ENCODE peak calls at places on chromosomes 12 and 14, in ten cellular contexts. Y is right lobe of liver, X is GM23338, W is dorsolateral prefrontal cortex, R is mucosa of descending colon, L is fibroblast of mammary gland, I is brain microvascular endothelial cell, G is PC-3, B is cardiac muscle cell, Z is fibroblast of lung. A is an unnamed sample.

GRCh38 chr14:38065101-38065762 is 142.5 kb upstream of the SSTR1 start:
- DNase-seq in Y (no peak), X (peak), W (no peak), R (no peak), L (no peak), I (no peak), G (no peak), B (no peak), Z (no peak), A (no peak)

GRCh38 chr14:64008016-64008415 is 155.2 kb downstream of the SYNE2 start:
- DNase-seq in Y (no peak), X (no peak), W (no peak), R (no peak), L (no peak), I (no peak), G (no peak), B (peak), Z (no peak), A (no peak)

GRCh38 chr12:57717131-57717530 is 21.4 kb downstream of the AGAP2 start:
- DNase-seq in Y (peak), X (no peak), W (no peak), R (no peak), L (no peak), I (no peak), G (no peak), B (no peak), Z (no peak), A (no peak)

GRCh38 chr12:131912526-131913274 is 16.4 kb upstream of the PUS1 start:
- DNase-seq in Y (peak), X (no peak), W (peak), R (no peak), L (peak), I (peak), G (peak), B (no peak), Z (peak), A (peak)

GRCh38 chr12:20150835-20151234 is 217.5 kb upstream of the PDE3A start:
- DNase-seq in Y (no peak), X (no peak), W (no peak), R (no peak), L (no peak), I (no peak), G (peak), B (no peak), Z (no peak), A (peak)

GRCh38 chr14:79705126-79705894 is 506.0 kb downstream of the DIO2 start:
- DNase-seq in Y (no peak), X (no peak), W (no peak), R (no peak), L (no peak), I (no peak), G (no peak), B (peak), Z (no peak), A (no peak)

GRCh38 chr12:99767809-99768208 is 120.3 kb downstream of the GARIN6 start:
- DNase-seq in Y (no peak), X (peak), W (no peak), R (no peak), L (peak), I (no peak), G (peak), B (peak), Z (peak), A (peak)

GRCh38 chr12:2011641-2012607 is 7.7 kb upstream of the DCP1B start:
- DNase-seq in Y (peak), X (peak), W (no peak), R (no peak), L (no peak), I (no peak), G (no peak), B (no peak), Z (no peak), A (no peak)

GRCh38 chr12:9707864-9708808 is 24.8 kb downstream of the CLECL1 start:
- DNase-seq in Y (peak), X (peak), W (peak), R (peak), L (peak), I (peak), G (peak), B (peak), Z (peak), A (peak)

GRCh38 chr12:124786065-124786964 is 77.3 kb downstream of the SCARB1 start:
- DNase-seq in Y (no peak), X (peak), W (peak), R (no peak), L (peak), I (peak), G (no peak), B (peak), Z (peak), A (peak)

GRCh38 chr12:32107376-32108267 is 975 bp downstream of the BICD1 start:
- DNase-seq in Y (no peak), X (peak), W (no peak), R (no peak), L (peak), I (peak), G (peak), B (peak), Z (peak), A (peak)

GRCh38 chr12:24478254-24478653 is 470.6 kb downstream of the BCAT1 start:
- DNase-seq in Y (no peak), X (no peak), W (no peak), R (no peak), L (no peak), I (no peak), G (no peak), B (no peak), Z (peak), A (no peak)

GRCh38 chr14:64726585-64726890 is 22.3 kb downstream of the PLEKHG3 start:
- DNase-seq in Y (no peak), X (peak), W (no peak), R (peak), L (peak), I (peak), G (peak), B (no peak), Z (peak), A (no peak)

GRCh38 chr14:90677484-90678045 is 138.7 kb downstream of the TTC7B start:
- DNase-seq in Y (no peak), X (no peak), W (no peak), R (no peak), L (peak), I (peak), G (peak), B (no peak), Z (peak), A (peak)

GRCh38 chr14:56120091-56120632 is 2.0 kb downstream of the PELI2 start:
- DNase-seq in Y (no peak), X (no peak), W (no peak), R (no peak), L (peak), I (no peak), G (no peak), B (peak), Z (no peak), A (peak)

GRCh38 chr14:22418631-22419030 is 170.4 kb downstream of the DAD1 start:
- DNase-seq in Y (no peak), X (no peak), W (no peak), R (no peak), L (no peak), I (no peak), G (no peak), B (no peak), Z (no peak), A (no peak)

GRCh38 chr12:92224685-92225331 is 79.2 kb upstream of the BTG1 start:
- DNase-seq in Y (no peak), X (peak), W (no peak), R (no peak), L (peak), I (peak), G (peak), B (no peak), Z (peak), A (peak)

GRCh38 chr14:64723691-64724577 is 19.7 kb downstream of the PLEKHG3 start:
- DNase-seq in Y (no peak), X (no peak), W (no peak), R (no peak), L (peak), I (no peak), G (no peak), B (peak), Z (peak), A (no peak)

GRCh38 chr12:28104893-28105864 is 85.1 kb upstream of the CCDC91 start:
- DNase-seq in Y (no peak), X (no peak), W (no peak), R (no peak), L (peak), I (no peak), G (no peak), B (no peak), Z (peak), A (peak)

GRCh38 chr12:126651133-126651532 is 1585.9 kb downstream of the AACS start:
- DNase-seq in Y (no peak), X (no peak), W (no peak), R (no peak), L (no peak), I (no peak), G (no peak), B (no peak), Z (no peak), A (no peak)
- TF ChIP-seq CTCF in Y (no peak), X (no peak), W (no peak), R (no peak), L (no peak), I (no peak), G (no peak), B (no peak), Z (no peak), A (no peak)

DNA sequence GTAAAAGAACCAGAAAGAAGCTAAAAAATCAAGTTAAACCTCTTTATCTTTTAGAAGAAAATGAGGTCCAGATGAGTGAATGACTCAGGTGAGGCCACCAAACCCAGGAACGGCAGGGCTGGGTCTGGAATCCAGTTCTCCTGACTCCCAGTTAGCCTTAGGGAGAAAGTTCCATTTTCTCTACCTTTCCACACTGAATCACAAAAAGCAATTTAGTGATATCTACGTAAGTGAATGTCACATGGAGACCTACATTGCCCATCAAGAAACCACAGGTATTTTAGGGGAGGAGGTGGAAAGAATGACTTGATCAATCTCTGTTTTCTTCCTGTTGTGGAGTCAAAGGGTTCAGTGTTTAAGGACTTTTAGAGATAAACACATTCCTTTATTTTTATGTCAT is 106.9 kb upstream of the PTPRB start:
- DNase-seq in Y (no peak), X (no peak), W (no peak), R (no peak), L (peak), I (no peak), G (peak), B (no peak), Z (peak), A (peak)
- H3K4me3 ChIP-seq in Y (no peak), X (no peak), W (no peak), R (no peak), L (no peak), I (no peak), G (no peak), B (no peak), Z (no peak), A (no peak)

GRCh38 chr12:12734054-12734453 is 16.9 kb downstream of the CDKN1B start:
- DNase-seq in Y (no peak), X (no peak), W (no peak), R (no peak), L (peak), I (no peak), G (no peak), B (no peak), Z (peak), A (peak)

GRCh38 chr12:12734561-12735071 is 17.4 kb downstream of the CDKN1B start:
- DNase-seq in Y (no peak), X (no peak), W (no peak), R (no peak), L (peak), I (no peak), G (no peak), B (no peak), Z (peak), A (peak)

GRCh38 chr12:12735301-12735700 is 18.1 kb downstream of the CDKN1B start:
- DNase-seq in Y (no peak), X (no peak), W (no peak), R (no peak), L (peak), I (no peak), G (no peak), B (no peak), Z (peak), A (peak)

GRCh38 chr12:12733118-12733517 is 15.9 kb downstream of the CDKN1B start:
- DNase-seq in Y (no peak), X (no peak), W (no peak), R (no peak), L (no peak), I (no peak), G (no peak), B (no peak), Z (no peak), A (no peak)

DNA sequence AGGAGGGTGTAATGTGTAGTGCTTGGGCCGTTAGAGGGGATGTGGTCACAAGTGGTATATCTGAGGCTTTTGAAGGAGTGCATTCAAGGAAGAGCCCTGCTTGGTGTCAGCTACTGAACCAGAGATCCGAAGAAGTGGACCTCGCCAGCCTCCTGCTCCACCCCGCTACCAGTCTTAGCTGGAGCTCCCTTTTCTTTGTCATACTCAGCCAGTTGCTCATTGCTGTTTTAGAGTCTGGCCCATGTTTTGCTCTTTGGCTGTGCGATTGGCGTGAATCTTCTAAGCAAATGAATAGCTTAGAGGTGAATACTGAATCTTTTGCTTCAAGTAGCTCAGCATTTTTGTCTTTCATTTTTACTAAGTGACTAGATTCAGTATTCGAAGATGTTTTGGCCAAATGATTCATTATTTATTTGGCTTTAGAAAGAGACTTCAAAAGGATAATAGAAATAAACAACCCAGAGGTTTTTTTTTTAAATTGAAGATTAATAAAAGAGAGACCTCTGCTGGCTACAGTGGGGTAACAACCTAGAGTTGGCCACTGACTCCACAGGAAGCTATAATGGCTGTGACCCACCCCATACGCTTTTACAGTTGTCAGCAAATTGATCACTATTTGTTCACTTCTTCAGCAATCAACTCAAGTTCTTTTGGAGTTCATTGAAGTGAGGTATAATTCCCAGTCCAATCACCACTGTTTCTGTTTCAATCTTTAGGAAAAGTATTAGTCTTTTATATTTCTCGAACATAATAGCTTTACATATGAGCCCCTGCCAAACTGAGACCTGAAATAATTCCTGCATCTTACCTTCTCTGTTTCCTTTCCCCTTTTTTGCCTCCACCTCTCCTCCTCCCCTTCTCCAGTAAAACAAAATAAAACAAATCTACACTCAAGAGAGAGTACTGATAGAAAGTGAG is 19.9 kb downstream of the CDKN1B start:
- DNase-seq in Y (no peak), X (peak), W (no peak), R (no peak), L (peak), I (no peak), G (peak), B (peak), Z (peak), A (peak)
- TF ChIP-seq CTCF in Y (peak), X (peak), W (peak), R (peak), L (peak), I (peak), G (peak), B (peak), Z (peak), A (peak)

DNA sequence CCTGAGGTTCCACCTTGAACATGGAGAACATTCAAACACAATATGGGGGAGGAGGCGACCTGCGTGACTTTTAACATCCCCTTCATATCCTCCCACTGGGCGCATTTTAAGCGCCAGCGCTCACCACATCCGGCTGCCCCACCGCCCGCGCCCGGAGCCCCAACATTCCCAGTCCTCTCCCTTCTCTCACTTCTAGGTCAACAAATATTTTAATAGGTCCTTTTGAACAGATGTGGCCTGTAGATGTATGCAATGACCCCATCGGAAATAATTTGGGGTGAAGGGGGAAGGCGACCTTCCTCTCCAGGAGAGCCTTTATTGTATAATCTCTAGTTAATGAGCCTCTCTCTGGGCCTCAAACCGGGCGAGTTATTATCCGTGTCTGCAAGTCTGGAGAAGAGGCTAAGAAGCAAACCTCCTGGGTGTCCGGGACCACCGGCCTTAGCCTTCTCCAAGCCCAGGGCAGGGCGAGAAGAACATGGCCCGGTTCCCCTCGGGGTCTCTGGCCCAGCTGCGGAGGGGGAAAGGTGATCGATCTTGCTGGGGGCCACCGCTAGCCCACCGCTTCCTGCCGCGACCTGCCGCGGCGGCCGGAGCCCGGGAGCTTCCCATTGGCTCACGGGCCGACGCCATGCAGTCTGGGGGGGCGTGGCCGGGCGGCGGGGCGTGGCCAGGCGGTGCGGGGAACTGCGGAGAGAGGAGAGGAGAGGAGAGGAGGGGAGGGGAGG is 83.2 kb upstream of the HMGA2 start:
- DNase-seq in Y (no peak), X (peak), W (peak), R (peak), L (peak), I (peak), G (peak), B (peak), Z (peak), A (peak)
- H3K4me3 ChIP-seq in Y (peak), X (peak), W (peak), R (no peak), L (peak), I (peak), G (peak), B (peak), Z (peak), A (peak)

GRCh38 chr12:23168459-23168858 is 543.5 kb downstream of the ETNK1 start:
- DNase-seq in Y (no peak), X (no peak), W (no peak), R (no peak), L (no peak), I (no peak), G (no peak), B (no peak), Z (no peak), A (no peak)
- TF ChIP-seq CTCF in Y (no peak), X (no peak), W (no peak), R (no peak), L (no peak), I (no peak), G (no peak), B (no peak), Z (no peak), A (no peak)

DNA sequence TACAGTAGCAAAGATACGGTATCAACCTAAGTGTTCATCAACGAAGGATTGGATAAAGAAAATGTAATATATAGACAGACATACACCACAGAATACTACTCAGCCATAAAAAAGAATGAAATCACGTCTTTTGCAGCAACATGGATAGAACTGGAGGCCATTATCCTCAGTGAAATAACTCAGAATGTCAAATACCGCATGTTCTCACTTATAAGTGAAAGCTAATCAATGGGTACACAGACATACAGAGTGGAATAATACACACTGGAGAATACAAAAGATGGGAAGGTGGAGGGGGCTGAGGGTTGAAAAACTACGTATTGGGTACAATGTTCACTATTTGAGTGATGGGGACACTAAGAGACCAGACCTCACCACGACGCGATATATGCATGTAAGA is 1.1 kb downstream of the RACGAP1 start:
- DNase-seq in Y (no peak), X (no peak), W (no peak), R (no peak), L (no peak), I (no peak), G (no peak), B (no peak), Z (no peak), A (no peak)
- H3K4me3 ChIP-seq in Y (no peak), X (peak), W (no peak), R (no peak), L (peak), I (peak), G (peak), B (peak), Z (peak), A (peak)

GRCh38 chr14:32593290-32593942 is 264.3 kb downstream of the AKAP6 start:
- DNase-seq in Y (no peak), X (no peak), W (no peak), R (no peak), L (peak), I (peak), G (peak), B (no peak), Z (peak), A (peak)
- TF ChIP-seq CTCF in Y (no peak), X (no peak), W (no peak), R (no peak), L (no peak), I (no peak), G (no peak), B (no peak), Z (no peak), A (no peak)

GRCh38 chr12:68453876-68454275 is 121.7 kb upstream of the MDM1 start:
- DNase-seq in Y (no peak), X (no peak), W (no peak), R (no peak), L (no peak), I (peak), G (no peak), B (no peak), Z (peak), A (peak)
- H3K4me3 ChIP-seq in Y (no peak), X (no peak), W (no peak), R (no peak), L (no peak), I (no peak), G (no peak), B (no peak), Z (no peak), A (no peak)

DNA sequence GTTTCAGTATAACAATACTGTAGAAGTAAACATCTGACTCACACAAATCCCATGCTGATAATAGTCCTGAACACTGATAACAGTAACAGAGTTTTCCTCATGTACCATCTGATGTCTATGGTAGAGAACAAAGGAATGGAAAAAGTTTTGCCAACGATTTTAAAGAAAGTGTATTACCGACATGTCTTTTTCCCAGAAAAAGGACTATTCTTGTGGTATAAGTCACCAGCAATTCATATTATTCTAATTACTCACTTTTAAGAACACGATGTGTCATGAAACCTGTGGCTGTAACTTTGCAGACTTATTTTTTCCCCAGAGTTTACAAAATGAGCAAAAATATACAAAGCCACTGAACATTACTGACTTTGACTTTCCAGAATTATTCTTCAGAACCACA is 40.1 kb upstream of the DCN start:
- DNase-seq in Y (no peak), X (no peak), W (no peak), R (no peak), L (peak), I (peak), G (peak), B (no peak), Z (peak), A (peak)
- TF ChIP-seq CTCF in Y (no peak), X (no peak), W (no peak), R (no peak), L (no peak), I (no peak), G (no peak), B (no peak), Z (no peak), A (no peak)

A was measured in fibroblast of the aortic adventitia.